ENCODE peak calls at places on chromosomes 16 and 17, in ten cellular contexts. One of them, this sample, is unnamed.

GRCh38 chr17:51608251-51608933 is 348.0 kb downstream of the UTP18 start:
- DNase-seq in thoracic aorta: no peak
- DNase-seq in SK-MEL-5: no peak
- DNase-seq in non-pigmented ciliary epithelial cell: no peak
- DNase-seq in stimulated activated CD4-positive, alpha-beta T cell treated with anti-CD3 and anti-CD28 coated beads, Interleukin-4, amount 100 ng/mL, for 4 hours: no peak
- DNase-seq in OCI-M1: no peak
- DNase-seq in HS-27A: no peak
- DNase-seq in Karpas-422: no peak
- DNase-seq in HEK293T: no peak
- DNase-seq in NCI-H2081: no peak
- DNase-seq in this sample: no peak

GRCh38 chr16:71526111-71526998 is at the start of gene CHST4:
- DNase-seq in thoracic aorta: no peak
- DNase-seq in SK-MEL-5: no peak
- DNase-seq in non-pigmented ciliary epithelial cell: peak
- DNase-seq in stimulated activated CD4-positive, alpha-beta T cell treated with anti-CD3 and anti-CD28 coated beads, Interleukin-4, amount 100 ng/mL, for 4 hours: no peak
- DNase-seq in OCI-M1: peak
- DNase-seq in HS-27A: no peak
- DNase-seq in Karpas-422: peak
- DNase-seq in HEK293T: peak
- DNase-seq in NCI-H2081: no peak
- DNase-seq in this sample: peak

GRCh38 chr17:59826741-59827453 is 65.8 kb downstream of the TUBD1 start:
- DNase-seq in thoracic aorta: no peak
- DNase-seq in SK-MEL-5: no peak
- DNase-seq in non-pigmented ciliary epithelial cell: no peak
- DNase-seq in stimulated activated CD4-positive, alpha-beta T cell treated with anti-CD3 and anti-CD28 coated beads, Interleukin-4, amount 100 ng/mL, for 4 hours: no peak
- DNase-seq in OCI-M1: no peak
- DNase-seq in HS-27A: no peak
- DNase-seq in Karpas-422: no peak
- DNase-seq in HEK293T: no peak
- DNase-seq in NCI-H2081: no peak
- DNase-seq in this sample: no peak

GRCh38 chr17:76122411-76123126 is 18.5 kb downstream of the FOXJ1 start:
- DNase-seq in thoracic aorta: no peak
- DNase-seq in SK-MEL-5: no peak
- DNase-seq in non-pigmented ciliary epithelial cell: no peak
- DNase-seq in stimulated activated CD4-positive, alpha-beta T cell treated with anti-CD3 and anti-CD28 coated beads, Interleukin-4, amount 100 ng/mL, for 4 hours: no peak
- DNase-seq in OCI-M1: peak
- DNase-seq in HS-27A: no peak
- DNase-seq in Karpas-422: peak
- DNase-seq in HEK293T: no peak
- DNase-seq in NCI-H2081: no peak
- DNase-seq in this sample: no peak

GRCh38 chr17:39244016-39244599 is 18.4 kb upstream of the STAC2 start:
- DNase-seq in thoracic aorta: no peak
- DNase-seq in SK-MEL-5: peak
- DNase-seq in non-pigmented ciliary epithelial cell: no peak
- DNase-seq in stimulated activated CD4-positive, alpha-beta T cell treated with anti-CD3 and anti-CD28 coated beads, Interleukin-4, amount 100 ng/mL, for 4 hours: no peak
- DNase-seq in OCI-M1: no peak
- DNase-seq in HS-27A: no peak
- DNase-seq in Karpas-422: peak
- DNase-seq in HEK293T: no peak
- DNase-seq in NCI-H2081: no peak
- DNase-seq in this sample: peak

GRCh38 chr16:50292566-50292948 is 26.2 kb downstream of the ADCY7 start:
- DNase-seq in thoracic aorta: no peak
- DNase-seq in SK-MEL-5: no peak
- DNase-seq in non-pigmented ciliary epithelial cell: no peak
- DNase-seq in stimulated activated CD4-positive, alpha-beta T cell treated with anti-CD3 and anti-CD28 coated beads, Interleukin-4, amount 100 ng/mL, for 4 hours: no peak
- DNase-seq in OCI-M1: no peak
- DNase-seq in HS-27A: no peak
- DNase-seq in Karpas-422: no peak
- DNase-seq in HEK293T: no peak
- DNase-seq in NCI-H2081: no peak
- DNase-seq in this sample: no peak

GRCh38 chr17:57895382-57896060 is 45.7 kb upstream of the MRPS23 start:
- DNase-seq in thoracic aorta: no peak
- DNase-seq in SK-MEL-5: no peak
- DNase-seq in non-pigmented ciliary epithelial cell: no peak
- DNase-seq in stimulated activated CD4-positive, alpha-beta T cell treated with anti-CD3 and anti-CD28 coated beads, Interleukin-4, amount 100 ng/mL, for 4 hours: no peak
- DNase-seq in OCI-M1: no peak
- DNase-seq in HS-27A: no peak
- DNase-seq in Karpas-422: no peak
- DNase-seq in HEK293T: no peak
- DNase-seq in NCI-H2081: peak
- DNase-seq in this sample: no peak

GRCh38 chr16:73949574-73950348 is 346.9 kb upstream of the PSMD7 start:
- DNase-seq in thoracic aorta: no peak
- DNase-seq in SK-MEL-5: no peak
- DNase-seq in non-pigmented ciliary epithelial cell: peak
- DNase-seq in stimulated activated CD4-positive, alpha-beta T cell treated with anti-CD3 and anti-CD28 coated beads, Interleukin-4, amount 100 ng/mL, for 4 hours: no peak
- DNase-seq in OCI-M1: peak
- DNase-seq in HS-27A: no peak
- DNase-seq in Karpas-422: no peak
- DNase-seq in HEK293T: no peak
- DNase-seq in NCI-H2081: no peak
- DNase-seq in this sample: no peak

GRCh38 chr16:62225675-62226074 is 189.4 kb upstream of the CDH8 start:
- DNase-seq in thoracic aorta: no peak
- DNase-seq in SK-MEL-5: peak
- DNase-seq in non-pigmented ciliary epithelial cell: no peak
- DNase-seq in stimulated activated CD4-positive, alpha-beta T cell treated with anti-CD3 and anti-CD28 coated beads, Interleukin-4, amount 100 ng/mL, for 4 hours: peak
- DNase-seq in OCI-M1: peak
- DNase-seq in HS-27A: peak
- DNase-seq in Karpas-422: peak
- DNase-seq in HEK293T: peak
- DNase-seq in NCI-H2081: peak
- DNase-seq in this sample: peak